ENCODE peak calls at places on chromosomes 12 and 14, in five cellular contexts. One of them, this sample, is unnamed.

GRCh38 chr14:67420102-67420739 is 8.3 kb upstream of the PLEK2 start:
- DNase-seq in endothelial cell: peak; percentile 31
- DNase-seq in omental fat pad: no peak
- DNase-seq in HFFc6: no peak
- DNase-seq in HepG2: peak; percentile 32
- DNase-seq in this sample: no peak

GRCh38 chr14:66206554-66206953 is 279.6 kb upstream of the CCDC196 start:
- DNase-seq in endothelial cell: peak; percentile 8
- DNase-seq in omental fat pad: no peak
- DNase-seq in HFFc6: no peak
- DNase-seq in HepG2: no peak
- DNase-seq in this sample: no peak

GRCh38 chr12:45234134-45234865 is 18.4 kb downstream of the ANO6 start:
- DNase-seq in endothelial cell: peak; percentile 12
- DNase-seq in omental fat pad: no peak
- DNase-seq in HFFc6: peak; percentile 93
- DNase-seq in HepG2: peak; percentile 92
- DNase-seq in this sample: no peak

GRCh38 chr14:68922201-68922613 is 56.9 kb downstream of the ACTN1 start:
- DNase-seq in endothelial cell: no peak
- DNase-seq in omental fat pad: no peak
- DNase-seq in HFFc6: no peak
- DNase-seq in HepG2: no peak
- DNase-seq in this sample: no peak

GRCh38 chr14:52052289-52052943 is 16.4 kb downstream of the NID2 start:
- DNase-seq in endothelial cell: no peak
- DNase-seq in omental fat pad: no peak
- DNase-seq in HFFc6: peak; percentile 81
- DNase-seq in HepG2: no peak
- DNase-seq in this sample: no peak

GRCh38 chr12:51371295-51371953 is 19.8 kb downstream of the GALNT6 start:
- DNase-seq in endothelial cell: no peak
- DNase-seq in omental fat pad: peak; percentile 36
- DNase-seq in HFFc6: peak; percentile 97
- DNase-seq in HepG2: peak; percentile 84
- DNase-seq in this sample: no peak

GRCh38 chr12:51323966-51324895 is at the start of gene BIN2:
- DNase-seq in endothelial cell: no peak
- DNase-seq in omental fat pad: no peak
- DNase-seq in HFFc6: no peak
- DNase-seq in HepG2: no peak
- DNase-seq in this sample: no peak

GRCh38 chr12:94304566-94305061 is 155.1 kb downstream of the CEP83 start:
- DNase-seq in endothelial cell: no peak
- DNase-seq in omental fat pad: no peak
- DNase-seq in HFFc6: peak; percentile 62
- DNase-seq in HepG2: no peak
- DNase-seq in this sample: no peak

GRCh38 chr14:74577247-74577947 is 34.6 kb downstream of the LTBP2 start:
- DNase-seq in endothelial cell: no peak
- DNase-seq in omental fat pad: no peak
- DNase-seq in HFFc6: no peak
- DNase-seq in HepG2: no peak
- DNase-seq in this sample: no peak

GRCh38 chr12:100652488-100652887 is 79.0 kb downstream of the GAS2L3 start:
- DNase-seq in endothelial cell: no peak
- DNase-seq in omental fat pad: no peak
- DNase-seq in HFFc6: no peak
- DNase-seq in HepG2: peak; percentile 67
- DNase-seq in this sample: no peak

GRCh38 chr12:100651694-100652093 is 78.2 kb downstream of the GAS2L3 start:
- DNase-seq in endothelial cell: no peak
- DNase-seq in omental fat pad: no peak
- DNase-seq in HFFc6: no peak
- DNase-seq in HepG2: peak; percentile 15
- DNase-seq in this sample: no peak

GRCh38 chr12:100646896-100647295 is 73.4 kb downstream of the GAS2L3 start:
- DNase-seq in endothelial cell: no peak
- DNase-seq in omental fat pad: no peak
- DNase-seq in HFFc6: no peak
- DNase-seq in HepG2: no peak
- DNase-seq in this sample: no peak

GRCh38 chr12:100656141-100656540 is 82.7 kb downstream of the GAS2L3 start:
- DNase-seq in endothelial cell: no peak
- DNase-seq in omental fat pad: no peak
- DNase-seq in HFFc6: no peak
- DNase-seq in HepG2: no peak
- DNase-seq in this sample: no peak

DNA sequence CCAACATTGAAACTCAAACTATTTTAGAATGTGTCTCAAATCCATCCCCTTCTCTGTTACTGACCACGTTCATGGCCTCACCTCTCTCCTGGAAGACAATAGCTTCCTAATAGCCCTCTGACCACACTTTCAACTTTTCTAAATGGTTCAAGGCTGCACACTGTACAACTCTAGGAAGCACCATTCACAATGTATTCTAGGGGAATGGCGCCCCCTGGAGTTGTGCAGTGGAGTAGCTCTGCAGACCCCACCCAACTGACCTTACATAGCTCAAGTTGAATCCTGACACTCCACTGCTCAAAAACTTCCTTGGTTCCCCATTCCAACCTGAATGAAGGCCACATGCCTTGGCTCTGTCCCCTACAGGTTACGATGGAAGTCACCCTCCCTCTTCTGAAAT is 77.6 kb downstream of the GAS2L3 start:
- DNase-seq in endothelial cell: no peak
- DNase-seq in omental fat pad: no peak
- DNase-seq in HFFc6: no peak
- DNase-seq in HepG2: no peak
- DNase-seq in this sample: no peak
- TF ChIP-seq CTCF in endothelial cell: peak; percentile 44
- TF ChIP-seq CTCF in omental fat pad: no peak
- TF ChIP-seq CTCF in HFFc6: peak; percentile 49
- TF ChIP-seq CTCF in HepG2: peak; percentile 35
- TF ChIP-seq CTCF in this sample: peak; percentile 43

GRCh38 chr14:78790262-78790661 is 620.1 kb downstream of the NRXN3 start:
- DNase-seq in endothelial cell: peak; percentile 16
- DNase-seq in omental fat pad: no peak
- DNase-seq in HFFc6: no peak
- DNase-seq in HepG2: no peak
- DNase-seq in this sample: no peak
- TF ChIP-seq CTCF in endothelial cell: peak; percentile 55
- TF ChIP-seq CTCF in omental fat pad: no peak
- TF ChIP-seq CTCF in HFFc6: no peak
- TF ChIP-seq CTCF in HepG2: no peak
- TF ChIP-seq CTCF in this sample: peak; percentile 48

GRCh38 chr14:56340921-56341320 is 222.7 kb downstream of the PELI2 start:
- DNase-seq in endothelial cell: no peak
- DNase-seq in omental fat pad: no peak
- DNase-seq in HFFc6: no peak
- DNase-seq in HepG2: no peak
- DNase-seq in this sample: no peak

GRCh38 chr14:56342419-56342901 is 224.2 kb downstream of the PELI2 start:
- DNase-seq in endothelial cell: no peak
- DNase-seq in omental fat pad: no peak
- DNase-seq in HFFc6: peak; percentile 58
- DNase-seq in HepG2: no peak
- DNase-seq in this sample: no peak

GRCh38 chr14:56338674-56339073 is 220.5 kb downstream of the PELI2 start:
- DNase-seq in endothelial cell: no peak
- DNase-seq in omental fat pad: no peak
- DNase-seq in HFFc6: peak; percentile 5
- DNase-seq in HepG2: no peak
- DNase-seq in this sample: no peak

GRCh38 chr14:56341766-56342418 is 223.7 kb downstream of the PELI2 start:
- DNase-seq in endothelial cell: no peak
- DNase-seq in omental fat pad: no peak
- DNase-seq in HFFc6: no peak
- DNase-seq in HepG2: no peak
- DNase-seq in this sample: no peak

GRCh38 chr14:56339855-56340701 is 221.9 kb downstream of the PELI2 start:
- DNase-seq in endothelial cell: peak; percentile 60
- DNase-seq in omental fat pad: peak; percentile 52
- DNase-seq in HFFc6: peak; percentile 97
- DNase-seq in HepG2: peak; percentile 41
- DNase-seq in this sample: peak; percentile 45
- TF ChIP-seq CTCF in endothelial cell: peak; percentile 49
- TF ChIP-seq CTCF in omental fat pad: no peak
- TF ChIP-seq CTCF in HFFc6: peak; percentile 94
- TF ChIP-seq CTCF in HepG2: peak; percentile 73
- TF ChIP-seq CTCF in this sample: peak; percentile 75

DNA sequence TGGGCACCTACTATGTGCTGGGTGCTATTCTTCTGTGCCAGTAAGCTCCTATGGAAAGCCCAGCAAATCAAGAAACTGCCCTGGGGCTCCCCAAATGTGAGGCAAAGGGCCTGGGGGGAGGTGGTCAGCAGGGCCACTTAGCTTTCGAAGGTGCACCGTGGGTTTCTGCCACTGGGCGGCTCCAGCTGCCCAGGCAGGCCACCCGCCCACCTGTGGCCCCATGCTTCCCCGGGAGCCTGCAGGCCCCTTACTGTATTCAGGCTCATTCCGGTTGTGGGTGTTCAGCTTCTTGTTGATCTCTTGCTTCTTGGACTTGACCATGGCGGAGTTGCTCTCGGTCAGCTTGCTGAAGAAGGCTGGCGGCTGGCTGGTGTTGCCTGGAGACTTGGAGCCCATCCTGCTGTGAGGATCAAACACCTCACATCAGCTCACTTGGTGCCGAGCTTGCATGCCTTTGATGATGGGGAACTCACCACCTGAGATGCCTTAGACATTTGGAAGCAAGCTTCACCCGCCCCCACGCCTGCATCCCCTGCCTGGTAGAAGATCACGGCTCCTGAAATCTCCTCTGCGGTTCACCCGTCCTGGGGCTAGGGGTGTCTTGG is 37.3 kb downstream of the RFLNA start:
- DNase-seq in endothelial cell: peak; percentile 23
- DNase-seq in omental fat pad: no peak
- DNase-seq in HFFc6: no peak
- DNase-seq in HepG2: no peak
- DNase-seq in this sample: no peak
- TF ChIP-seq CTCF in endothelial cell: peak; percentile 38
- TF ChIP-seq CTCF in omental fat pad: no peak
- TF ChIP-seq CTCF in HFFc6: peak; percentile 61
- TF ChIP-seq CTCF in HepG2: peak; percentile 62
- TF ChIP-seq CTCF in this sample: peak; percentile 51

GRCh38 chr14:27587103-27587502 is 989.3 kb upstream of the NOVA1 start:
- DNase-seq in endothelial cell: no peak
- DNase-seq in omental fat pad: no peak
- DNase-seq in HFFc6: no peak
- DNase-seq in HepG2: no peak
- DNase-seq in this sample: no peak
- TF ChIP-seq CTCF in endothelial cell: peak; percentile 67
- TF ChIP-seq CTCF in omental fat pad: no peak
- TF ChIP-seq CTCF in HFFc6: no peak
- TF ChIP-seq CTCF in HepG2: no peak
- TF ChIP-seq CTCF in this sample: peak; percentile 48

GRCh38 chr12:130110910-130111309 is 51.4 kb upstream of the FZD10 start:
- DNase-seq in endothelial cell: no peak
- DNase-seq in omental fat pad: no peak
- DNase-seq in HFFc6: no peak
- DNase-seq in HepG2: no peak
- DNase-seq in this sample: no peak
- TF ChIP-seq CTCF in endothelial cell: no peak
- TF ChIP-seq CTCF in omental fat pad: no peak
- TF ChIP-seq CTCF in HFFc6: no peak
- TF ChIP-seq CTCF in HepG2: no peak
- TF ChIP-seq CTCF in this sample: no peak

GRCh38 chr12:66552753-66553152 is 126.1 kb downstream of the GRIP1 start:
- DNase-seq in endothelial cell: no peak
- DNase-seq in omental fat pad: no peak
- DNase-seq in HFFc6: no peak
- DNase-seq in HepG2: no peak
- DNase-seq in this sample: no peak

GRCh38 chr12:66549050-66549389 is 129.9 kb downstream of the GRIP1 start:
- DNase-seq in endothelial cell: no peak
- DNase-seq in omental fat pad: no peak
- DNase-seq in HFFc6: no peak
- DNase-seq in HepG2: no peak
- DNase-seq in this sample: no peak

GRCh38 chr12:66550626-66551025 is 128.2 kb downstream of the GRIP1 start:
- DNase-seq in endothelial cell: no peak
- DNase-seq in omental fat pad: no peak
- DNase-seq in HFFc6: no peak
- DNase-seq in HepG2: no peak
- DNase-seq in this sample: no peak

DNA sequence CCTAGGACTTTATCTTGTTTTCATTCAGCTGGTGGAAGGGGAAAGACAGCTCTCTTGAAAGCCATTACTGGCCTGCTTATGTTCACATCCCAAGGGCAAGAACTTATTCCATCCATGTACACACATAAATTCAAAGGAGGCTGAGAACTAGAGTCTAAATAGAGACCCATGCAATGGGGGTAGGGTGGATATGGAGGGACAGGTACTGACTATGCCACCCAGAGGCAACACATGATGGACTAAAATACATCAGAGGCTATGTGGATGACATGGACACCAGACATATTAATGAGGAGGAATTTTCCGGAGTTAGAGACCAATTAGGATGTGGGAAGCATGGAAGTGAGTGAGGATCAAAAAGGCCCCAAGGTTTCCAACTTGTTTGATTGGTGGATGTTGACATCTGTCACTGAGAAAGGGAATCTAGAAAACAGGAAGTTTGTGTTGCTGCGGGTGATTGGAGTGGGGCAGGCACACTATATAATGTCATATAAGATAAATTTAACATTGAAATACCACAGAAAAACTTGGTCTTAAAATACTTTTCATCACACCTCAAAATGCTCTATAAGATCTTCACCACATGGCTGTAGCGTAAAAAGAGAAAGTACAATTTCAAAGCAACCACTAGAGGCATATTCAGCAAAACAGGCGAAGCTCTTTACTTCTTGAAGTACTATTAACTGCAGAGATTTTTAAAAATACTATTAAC is 130.4 kb downstream of the GRIP1 start:
- DNase-seq in endothelial cell: no peak
- DNase-seq in omental fat pad: no peak
- DNase-seq in HFFc6: peak; percentile 1
- DNase-seq in HepG2: no peak
- DNase-seq in this sample: no peak
- TF ChIP-seq CTCF in endothelial cell: peak; percentile 25
- TF ChIP-seq CTCF in omental fat pad: no peak
- TF ChIP-seq CTCF in HFFc6: peak; percentile 50
- TF ChIP-seq CTCF in HepG2: no peak
- TF ChIP-seq CTCF in this sample: peak; percentile 52

This sample was measured in neural crest cell.